ENCODE peak calls at places on chromosomes 2 and 18, in seven cellular contexts. F is left cardiac atrium; C is activated effector memory CD4-positive, alpha-beta T cell treated with anti-CD3 and anti-CD28 coated beads, Interleukin-2, amount 50 U/mL, for 16 hours; M is pulmonary artery endothelial cell; J is choroid plexus epithelial cell; R is amniotic stem cell; Q is NCI-H774. G is an unnamed sample.

GRCh38 chr2:241173557-241173956 is 14.9 kb upstream of the ANO7 start:
- DNase-seq in R (no peak), J (no peak), M (no peak), C (no peak), Q (no peak), F (no peak), G (no peak)

GRCh38 chr2:229463941-229464340 is 192.9 kb upstream of the PID1 start:
- DNase-seq in R (no peak), Q (no peak), C (no peak), M (no peak), J (no peak), F (no peak), G (no peak)

GRCh38 chr2:66733361-66733760 is 298.4 kb downstream of the MEIS1 start:
- DNase-seq in Q (no peak), F (no peak), R (no peak), J (no peak), C (no peak), M (no peak), G (no peak)

GRCh38 chr2:197873293-197873701 is 68.9 kb downstream of the PLCL1 start:
- DNase-seq in F (no peak), C (no peak), Q (peak), J (peak), R (no peak), M (no peak), G (no peak)

GRCh38 chr18:58338961-58339722 is 289.7 kb downstream of the ALPK2 start:
- DNase-seq in Q (no peak), J (peak), F (peak), M (no peak), R (no peak), C (no peak), G (no peak)

GRCh38 chr18:23883277-23883790 is 131.2 kb upstream of the TTC39C start:
- DNase-seq in R (no peak), Q (no peak), J (no peak), M (no peak), C (no peak), F (no peak), G (no peak)

GRCh38 chr2:144464730-144465129 is 55.2 kb downstream of the ZEB2 start:
- DNase-seq in R (no peak), C (no peak), M (no peak), J (no peak), Q (peak), F (no peak), G (no peak)

GRCh38 chr2:29129586-29130281 is 14.5 kb downstream of the CLIP4 start:
- DNase-seq in C (no peak), R (no peak), Q (no peak), M (no peak), F (no peak), J (peak), G (peak)

GRCh38 chr2:51969349-51969748 is 937.4 kb upstream of the NRXN1 start:
- DNase-seq in Q (no peak), C (no peak), J (no peak), M (no peak), R (no peak), F (no peak), G (no peak)

GRCh38 chr18:7683753-7684152 is 116.6 kb downstream of the PTPRM start:
- DNase-seq in Q (no peak), C (no peak), J (no peak), R (no peak), F (no peak), M (no peak), G (no peak)

GRCh38 chr2:159942149-159942548 is 120.3 kb downstream of the PLA2R1 start:
- DNase-seq in J (peak), M (peak), Q (no peak), F (no peak), C (no peak), R (no peak), G (peak)

GRCh38 chr18:77062518-77063003 is 70.0 kb downstream of the MBP start:
- DNase-seq in M (no peak), F (no peak), J (peak), Q (no peak), R (no peak), C (peak), G (no peak)

GRCh38 chr2:230714122-230714453 is 1.4 kb downstream of the CAB39 start:
- DNase-seq in R (peak), Q (no peak), C (no peak), J (peak), M (peak), F (no peak), G (peak)

GRCh38 chr2:43266692-43267091 is 40.3 kb upstream of the ZFP36L2 start:
- DNase-seq in C (no peak), Q (no peak), F (peak), R (no peak), J (no peak), M (no peak), G (no peak)